ENCODE peak calls at places on chromosomes 3 and 15, in four cellular contexts. E is astrocyte; I is SK-N-SH; C is CD4-positive, CD25-positive, alpha-beta regulatory T cell. O is an unnamed sample.

GRCh38 chr15:48674876-48675275 is 29.4 kb upstream of the FBN1 start:
- DNase-seq in E (peak; percentile 76), I (no peak), C (no peak), O (no peak)

GRCh38 chr3:99901200-99901926 is 83.7 kb downstream of the CMSS1 start:
- DNase-seq in E (peak; percentile 85), I (no peak), C (no peak), O (peak; percentile 85)

GRCh38 chr3:116770815-116771450 is 61.4 kb downstream of the TUSC7 start:
- DNase-seq in E (peak; percentile 56), I (peak; percentile 55), C (peak; percentile 60), O (peak; percentile 29)

GRCh38 chr15:37765809-37766208 is 168.6 kb upstream of the TMCO5A start:
- DNase-seq in E (no peak), I (no peak), C (no peak), O (no peak)

GRCh38 chr15:89758981-89759380 is 7.9 kb upstream of the MESP1 start:
- DNase-seq in E (no peak), I (no peak), C (no peak), O (no peak)

GRCh38 chr3:85148056-85148455 is 189.3 kb downstream of the CADM2 start:
- DNase-seq in E (no peak), I (no peak), C (no peak), O (no peak)

GRCh38 chr3:160828880-160829279 is 72.8 kb downstream of the PPM1L start:
- DNase-seq in E (no peak), I (no peak), C (no peak), O (no peak)

GRCh38 chr15:99050328-99050980 is 42.9 kb upstream of the PGPEP1L start:
- DNase-seq in E (no peak), I (no peak), C (no peak), O (no peak)

GRCh38 chr3:122880624-122881023 is 85.8 kb downstream of the SLC49A4 start:
- DNase-seq in E (no peak), I (no peak), C (no peak), O (no peak)

GRCh38 chr3:172224560-172225214 is 185.3 kb downstream of the FNDC3B start:
- DNase-seq in E (no peak), I (no peak), C (no peak), O (no peak)

GRCh38 chr3:53282581-53282980 is 26.8 kb upstream of the TKT start:
- DNase-seq in E (no peak), I (no peak), C (no peak), O (no peak)

GRCh38 chr15:87777054-87777498 is 479.5 kb downstream of the NTRK3 start:
- DNase-seq in E (peak; percentile 90), I (no peak), C (no peak), O (peak; percentile 87)

GRCh38 chr3:157868168-157868567 is 238.1 kb downstream of the SHOX2 start:
- DNase-seq in E (peak; percentile 42), I (no peak), C (no peak), O (peak; percentile 80)

GRCh38 chr3:42486814-42487569 is 15.5 kb upstream of the VIPR1 start:
- DNase-seq in E (no peak), I (no peak), C (no peak), O (no peak)

GRCh38 chr3:149332781-149333517 is 487 bp downstream of the TM4SF18 start:
- DNase-seq in E (no peak), I (no peak), C (no peak), O (no peak)
- H3K4me3 ChIP-seq in E (no peak overlapping the region), I (no peak overlapping the region), C (no peak overlapping the region), O (no peak overlapping the region)

GRCh38 chr15:74528876-74529275 is 12.1 kb upstream of the ARID3B start:
- DNase-seq in E (no peak), I (no peak), C (no peak), O (no peak)

GRCh38 chr15:74523982-74524381 is 17.0 kb upstream of the ARID3B start:
- DNase-seq in E (no peak), I (no peak), C (no peak), O (no peak)

GRCh38 chr15:74529911-74530310 is 11.1 kb upstream of the ARID3B start:
- DNase-seq in E (peak; percentile 81), I (no peak), C (no peak), O (no peak)

GRCh38 chr15:74525328-74525727 is 15.7 kb upstream of the ARID3B start:
- DNase-seq in E (no peak), I (no peak), C (no peak), O (no peak)

DNA sequence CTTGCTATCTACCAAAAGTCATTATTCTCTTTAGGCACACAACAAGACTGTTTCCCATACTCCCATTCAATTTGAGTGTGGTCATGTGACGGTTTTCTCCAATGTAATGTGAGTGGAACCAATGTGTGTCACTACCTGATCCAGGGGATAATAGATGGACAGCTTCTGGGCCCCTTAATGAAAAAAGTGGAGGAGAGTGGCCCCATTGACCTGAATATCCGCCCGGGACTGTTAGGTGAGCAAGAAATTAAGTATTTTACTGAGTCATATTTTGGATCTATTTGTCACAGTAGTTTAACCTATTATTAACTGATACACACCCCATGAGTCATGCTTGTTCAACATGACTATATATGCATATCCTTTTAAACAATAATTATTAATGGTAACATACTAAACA is 15.1 kb upstream of the ARID3B start:
- DNase-seq in E (peak; percentile 81), I (no peak), C (no peak), O (peak; percentile 55)
- H3K27ac ChIP-seq in E (peak overlapping the region; percentile 58), I (no peak overlapping the region), C (no peak overlapping the region), O (no peak overlapping the region)

DNA sequence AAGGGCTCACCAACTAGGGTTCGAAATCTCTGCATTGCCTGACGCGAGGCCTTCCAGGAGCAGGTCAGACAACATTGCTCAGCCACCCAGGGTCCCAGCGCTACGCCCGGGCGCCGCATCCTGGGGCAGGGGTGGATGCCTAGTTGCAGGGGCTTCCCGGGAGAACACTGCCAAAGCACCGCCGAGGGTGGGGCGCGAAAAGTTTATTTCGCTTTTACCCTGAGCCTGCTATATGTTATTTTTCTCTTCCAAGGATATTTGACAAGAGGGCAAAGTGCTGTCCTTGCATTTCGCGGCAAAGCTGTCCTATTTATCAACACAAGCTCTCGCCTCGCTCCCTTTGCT is 549 bp upstream of the SOX14 start:
- DNase-seq in E (no peak), I (peak; percentile 52), C (no peak), O (peak; percentile 80)
- H3K4me3 ChIP-seq in E (no peak overlapping the region), I (no peak overlapping the region), C (no peak overlapping the region), O (no peak overlapping the region)

DNA sequence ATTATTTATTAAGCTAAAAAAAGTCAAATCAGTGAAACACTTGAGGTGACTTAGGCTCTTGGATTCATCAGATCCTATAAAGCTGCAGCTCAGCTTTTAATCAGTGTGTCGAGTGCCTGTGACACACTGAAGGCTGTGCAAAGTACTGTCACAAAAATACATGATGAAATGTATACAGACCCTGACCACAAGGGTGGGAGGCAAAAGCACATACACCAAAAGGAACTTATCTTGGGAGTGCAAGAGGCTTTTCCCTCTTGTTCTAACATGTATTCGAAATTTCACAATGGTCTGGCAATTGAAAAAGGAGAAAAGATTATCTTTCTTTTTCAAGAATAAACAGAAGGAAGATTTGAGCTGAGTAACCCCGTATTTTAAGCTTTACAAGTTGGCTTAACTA is 35.9 kb downstream of the VGLL4 start:
- DNase-seq in E (no peak), I (no peak), C (no peak), O (peak; percentile 56)
- H3K27ac ChIP-seq in E (peak overlapping the region; percentile 89), I (no peak overlapping the region), C (no peak overlapping the region), O (peak overlapping the region; percentile 95)

GRCh38 chr15:25072857-25073476 is 118.2 kb downstream of the SNRPN start:
- DNase-seq in E (no peak), I (no peak), C (no peak), O (no peak)
- H3K4me3 ChIP-seq in E (no peak overlapping the region), I (no peak overlapping the region), C (no peak overlapping the region), O (no peak overlapping the region)

DNA sequence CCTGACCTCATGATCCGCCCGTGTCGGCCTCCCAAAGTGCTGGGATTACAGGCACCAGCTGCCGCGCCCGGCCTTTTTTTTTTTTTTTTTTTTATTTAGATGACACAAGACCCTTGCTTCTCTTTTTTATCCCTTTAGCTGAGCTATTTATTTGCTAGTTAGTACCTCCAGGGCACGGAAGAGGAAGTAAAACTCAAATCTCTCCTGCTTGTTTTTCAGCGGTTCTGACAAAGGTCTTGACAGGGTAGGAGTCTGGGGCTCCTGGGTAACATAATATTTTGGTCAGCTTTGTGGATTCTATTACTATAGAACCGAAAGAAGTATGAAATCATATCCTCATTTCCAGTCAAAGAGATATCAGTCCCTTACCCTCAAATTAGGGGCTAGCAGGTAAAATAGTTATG is 44.0 kb upstream of the ETV5 start:
- DNase-seq in E (no peak), I (no peak), C (peak; percentile 24), O (no peak)
- H3K27ac ChIP-seq in E (no peak overlapping the region), I (no peak overlapping the region), C (no peak overlapping the region), O (no peak overlapping the region)

DNA sequence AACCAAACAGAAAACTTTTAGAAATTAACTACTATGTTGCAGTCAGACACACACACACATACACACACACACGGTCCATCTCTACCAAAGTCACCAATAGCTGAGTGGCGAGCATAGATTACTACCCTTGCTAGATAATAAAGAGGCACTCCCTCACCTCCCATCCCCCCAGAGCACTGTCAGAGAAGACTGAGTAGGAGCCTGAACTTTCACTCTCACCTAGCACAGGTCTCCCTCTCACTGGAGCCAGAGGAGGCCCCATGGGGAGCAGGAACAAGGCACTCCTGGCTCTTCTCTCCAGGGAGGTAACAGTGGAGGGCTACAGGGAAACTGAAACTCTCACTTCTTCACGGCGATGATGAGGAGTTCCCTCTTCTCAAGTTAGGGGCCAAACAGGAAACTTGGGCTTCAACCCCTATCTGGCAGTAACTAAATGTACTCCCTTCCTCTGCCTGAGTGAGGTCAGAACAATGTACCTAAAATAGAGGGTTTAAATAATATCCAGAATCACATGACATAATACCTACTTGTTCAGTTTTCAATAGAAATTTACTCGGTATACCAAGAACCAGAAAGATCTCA is 975.3 kb upstream of the GBE1 start:
- DNase-seq in E (no peak), I (no peak), C (no peak), O (no peak)
- H3K4me3 ChIP-seq in E (no peak overlapping the region), I (no peak overlapping the region), C (no peak overlapping the region), O (no peak overlapping the region)

DNA sequence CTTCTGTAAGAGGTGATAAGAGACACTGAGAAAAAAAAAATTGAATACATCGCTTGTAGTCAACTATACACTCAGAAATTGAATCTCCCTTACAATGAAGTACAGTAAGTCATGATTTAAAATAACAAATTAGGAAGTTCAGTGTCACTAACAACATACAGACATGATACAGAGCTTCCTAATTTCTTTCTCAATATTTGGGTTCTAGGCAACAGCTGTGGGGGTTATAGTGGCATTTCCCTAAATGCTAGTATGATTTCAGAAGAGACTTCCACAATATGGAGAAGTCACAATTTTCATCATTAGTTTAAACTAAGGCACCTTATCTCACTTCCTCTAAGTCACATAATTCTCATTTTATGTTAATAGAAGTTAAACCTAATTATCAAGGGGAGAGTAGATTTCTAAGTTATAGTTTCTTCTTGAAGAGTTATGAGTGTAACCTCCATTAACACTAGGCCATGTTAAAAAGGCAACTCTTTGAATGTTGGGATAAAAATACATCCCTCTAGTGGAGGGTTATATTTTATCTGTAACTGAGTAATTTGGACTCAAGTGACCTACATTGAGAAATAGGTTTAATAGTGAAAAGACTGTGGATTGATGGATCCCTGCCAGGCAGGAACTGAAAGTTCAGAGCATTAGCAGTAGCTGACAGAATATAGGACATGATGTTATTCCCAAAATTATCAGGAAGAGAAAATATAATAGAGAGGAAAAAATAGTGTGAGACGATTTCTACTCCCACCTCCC is 286.0 kb upstream of the SUCLG2 start:
- DNase-seq in E (no peak), I (no peak), C (no peak), O (no peak)
- H3K27ac ChIP-seq in E (no peak overlapping the region), I (no peak overlapping the region), C (no peak overlapping the region), O (no peak overlapping the region)

O was measured in osteoblast.